ENCODE peak calls at places on chromosomes 6 and 20, in ten cellular contexts. W is K562, R is spleen, X is H1, N is vagina, D is breast epithelium, H is GM12878, S is transverse colon, E is GM23338, F is HCT116. U is an unnamed sample.

GRCh38 chr20:53079883-53080282 is 107.7 kb downstream of the TSHZ2 start:
- DNase-seq in S (no peak), R (no peak), F (no peak), E (no peak), H (no peak), N (no peak), X (no peak), W (no peak), D (no peak), U (no peak)

GRCh38 chr20:56195946-56196345 is 52.6 kb upstream of the MC3R start:
- DNase-seq in E (no peak), S (no peak), H (no peak), W (no peak), X (no peak), N (no peak), R (no peak), F (no peak), D (no peak), U (no peak)

GRCh38 chr20:2756056-2756611 is 44.3 kb downstream of the CPXM1 start:
- DNase-seq in D (no peak), H (no peak), N (peak; percentile 89), R (peak; percentile 41), W (peak; percentile 60), X (peak; percentile 68), E (peak; percentile 86), S (no peak), F (peak; percentile 19), U (no peak)

GRCh38 chr6:29723666-29724588 is 693 bp downstream of the HLA-F start:
- DNase-seq in S (peak; percentile 72), W (no peak), H (no peak), N (no peak), R (peak; percentile 91), F (no peak), X (peak; percentile 83), E (peak; percentile 80), D (no peak), U (peak; percentile 61)

GRCh38 chr6:34189806-34190503 is 44.1 kb upstream of the GRM4 start:
- DNase-seq in X (no peak), N (no peak), W (peak; percentile 70), E (no peak), D (no peak), S (peak; percentile 34), H (no peak), R (peak; percentile 89), F (no peak), U (no peak)

GRCh38 chr6:120534954-120535353 is 799.3 kb downstream of the TBC1D32 start:
- DNase-seq in X (no peak), D (no peak), R (no peak), F (no peak), W (no peak), E (no peak), N (no peak), S (no peak), H (no peak), U (no peak)

GRCh38 chr6:62390413-62390812 is 104.4 kb upstream of the KHDRBS2 start:
- DNase-seq in N (no peak), S (no peak), F (no peak), E (no peak), W (no peak), X (no peak), D (no peak), R (no peak), H (no peak), U (no peak)

GRCh38 chr6:18211338-18211737 is 53.0 kb downstream of the DEK start:
- DNase-seq in N (no peak), E (no peak), X (peak; percentile 23), F (no peak), W (no peak), R (no peak), D (no peak), S (no peak), H (peak; percentile 91), U (peak; percentile 56)

GRCh38 chr20:53940883-53941546 is 129.4 kb downstream of the BCAS1 start:
- DNase-seq in H (no peak), S (no peak), F (no peak), E (peak; percentile 51), N (no peak), R (no peak), W (no peak), D (no peak), X (peak; percentile 28), U (no peak)

GRCh38 chr6:150599199-150600002 is at the start of gene PLEKHG1:
- DNase-seq in E (peak; percentile 86), W (peak; percentile 51), R (peak; percentile 96), S (peak; percentile 89), D (peak; percentile 67), N (no peak), F (peak; percentile 12), X (peak; percentile 80), H (no peak), U (peak; percentile 78)

GRCh38 chr6:150598401-150598800 is 1.3 kb upstream of the PLEKHG1 start:
- DNase-seq in X (no peak), E (no peak), F (no peak), D (no peak), R (no peak), H (no peak), W (no peak), S (no peak), N (no peak), U (no peak)

GRCh38 chr6:150600003-150600301 is 267 bp downstream of the PLEKHG1 start:
- DNase-seq in X (no peak), E (no peak), R (no peak), N (no peak), S (no peak), H (no peak), F (no peak), W (no peak), D (no peak), U (no peak)

GRCh38 chr6:150598858-150599198 is 857 bp upstream of the PLEKHG1 start:
- DNase-seq in N (no peak), H (no peak), F (no peak), E (no peak), W (no peak), R (no peak), X (no peak), S (no peak), D (no peak), U (no peak)

DNA sequence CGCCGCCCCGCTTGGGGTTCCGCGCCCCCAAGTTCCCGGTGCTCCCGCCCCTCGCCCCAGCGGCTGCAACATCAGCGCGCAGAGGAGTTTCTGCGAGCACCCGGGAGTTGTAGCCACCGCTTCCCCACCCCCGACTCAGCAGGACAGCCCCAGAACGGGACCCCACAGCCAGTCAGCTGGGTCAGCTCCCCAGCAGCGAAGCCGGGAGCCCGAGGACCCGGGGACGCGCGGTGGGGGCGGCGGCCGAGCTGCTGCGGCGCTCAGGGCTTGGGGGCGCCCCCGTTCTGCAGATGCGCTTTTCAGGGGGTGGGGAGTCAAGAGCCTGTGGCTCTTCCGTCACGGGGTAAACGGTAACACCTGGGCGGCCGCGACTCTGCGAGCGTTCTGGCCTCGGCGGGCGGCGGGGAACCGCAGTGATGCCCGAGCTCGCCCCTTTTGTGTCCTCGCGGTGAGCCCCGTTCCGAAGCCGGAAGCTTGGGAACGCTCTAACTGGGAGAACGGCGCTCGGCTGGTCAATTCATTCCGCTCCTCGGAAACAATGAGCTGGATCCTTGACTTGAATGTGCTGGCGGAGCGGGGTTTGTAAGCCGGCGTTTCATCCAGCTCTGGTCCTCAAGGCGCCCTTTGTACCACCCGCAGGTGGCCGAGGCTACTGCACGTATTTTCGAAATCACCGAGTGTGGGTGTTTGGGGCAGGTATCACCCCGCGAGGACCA is 775 bp downstream of the PLEKHG1 start:
- DNase-seq in S (peak; percentile 83), E (peak; percentile 95), F (peak; percentile 72), N (no peak), R (peak; percentile 95), W (peak; percentile 39), H (no peak), X (peak; percentile 73), D (peak; percentile 69), U (peak; percentile 61)
- TF ChIP-seq POLR2AphosphoS5 in S (no peak), E (no peak), F (no peak), N (no peak), R (peak; percentile 85), W (no peak), H (no peak), X (no peak), D (no peak), U (no peak)

DNA sequence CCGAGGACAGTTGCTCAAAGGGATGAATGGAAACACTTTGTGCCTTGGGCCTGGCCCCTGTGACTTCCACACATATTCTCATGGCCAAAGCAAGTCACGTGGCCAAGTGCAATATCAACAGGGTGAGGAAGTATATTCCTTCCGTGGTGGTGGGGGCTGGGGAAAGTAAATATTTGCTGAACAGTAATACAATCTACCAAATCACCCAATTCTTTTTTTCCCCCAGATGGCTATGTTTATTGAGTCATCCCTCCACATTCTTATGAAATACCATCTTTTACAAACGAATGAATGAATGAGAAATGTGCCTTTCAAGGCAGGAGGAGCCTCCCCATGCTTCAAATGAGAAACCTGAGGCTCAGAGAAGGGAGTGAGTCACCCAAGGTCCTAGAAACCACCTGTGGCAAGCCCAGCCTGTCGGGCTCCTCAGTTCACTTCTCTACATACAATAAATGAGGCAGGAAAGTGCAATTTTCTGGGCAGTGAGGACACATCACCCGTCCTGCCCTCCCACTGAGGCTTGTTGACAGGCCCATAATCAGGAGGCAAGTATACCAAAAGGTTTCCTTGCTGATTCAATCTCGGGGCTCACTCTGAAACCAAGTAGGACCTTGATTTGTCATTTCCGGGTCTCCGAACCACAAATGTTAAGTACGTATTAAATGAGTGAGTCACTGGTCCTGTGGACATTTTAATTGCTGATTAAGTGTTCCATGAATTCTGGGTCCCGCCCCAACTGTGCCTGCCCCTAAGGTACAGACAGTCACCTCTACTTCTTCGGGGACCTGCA is 25.3 kb upstream of the TOP1 start:
- DNase-seq in H (no peak), R (no peak), E (peak; percentile 29), W (peak; percentile 57), S (peak; percentile 77), N (no peak), D (peak; percentile 60), F (peak; percentile 98), X (no peak), U (no peak)
- TF ChIP-seq POLR2AphosphoS5 in H (no peak), R (peak; percentile 63), E (no peak), W (no peak), S (peak; percentile 48), N (peak; percentile 57), D (peak; percentile 73), F (peak; percentile 39), X (no peak), U (no peak)

GRCh38 chr20:46126440-46127056 is 8.4 kb downstream of the CD40 start:
- DNase-seq in H (no peak), S (no peak), D (no peak), F (no peak), N (no peak), W (no peak), E (no peak), X (no peak), R (no peak), U (no peak)
- TF ChIP-seq POLR2AphosphoS5 in H (peak; percentile 6), S (no peak), D (no peak), F (no peak), N (no peak), W (no peak), E (no peak), X (no peak), R (no peak), U (no peak)

DNA sequence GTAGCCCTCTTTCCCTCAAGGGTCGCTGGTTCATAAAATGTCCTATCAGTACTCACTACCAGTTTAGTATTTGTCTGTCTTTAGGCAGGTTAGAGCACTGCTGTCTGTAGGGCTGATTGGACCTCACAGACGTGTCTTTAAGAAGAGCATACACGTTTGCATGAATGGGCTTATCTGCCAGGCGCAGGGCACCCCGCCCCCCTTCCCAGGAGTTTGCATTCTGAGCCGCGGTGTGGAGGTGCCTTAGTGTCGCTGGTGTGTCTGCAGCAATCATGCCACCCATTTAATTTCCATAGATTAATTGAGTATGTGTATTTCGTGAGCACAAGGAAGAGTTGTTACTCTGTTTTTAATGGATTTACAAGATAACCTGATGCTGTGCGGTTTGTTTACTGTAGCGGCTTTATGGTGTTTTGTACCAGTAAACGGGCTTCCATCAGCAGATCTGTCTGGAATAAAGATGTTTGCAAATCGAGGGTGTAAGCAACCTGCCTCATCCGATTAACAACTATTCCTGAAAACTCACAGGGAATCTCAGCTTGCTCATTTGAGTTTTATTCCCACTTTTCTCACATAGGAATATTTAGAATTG is 107.7 kb downstream of the ZDHHC14 start:
- DNase-seq in F (no peak), N (no peak), X (no peak), E (no peak), W (peak; percentile 89), H (no peak), R (no peak), D (no peak), S (no peak), U (no peak)
- TF ChIP-seq POLR2AphosphoS5 in F (no peak), N (no peak), X (no peak), E (no peak), W (peak; percentile 83), H (no peak), R (no peak), D (no peak), S (no peak), U (no peak)